ENCODE peak calls at places on chromosomes 11 and 22, in ten cellular contexts. G, H, W, Y, K, C, J, U, D and V are unnamed samples.

GRCh38 chr11:114258696-114259095 is 37.5 kb upstream of the NNMT start:
- DNase-seq in K (no peak), H (no peak), W (no peak), U (no peak), J (no peak), Y (no peak), D (no peak), C (no peak), G (no peak), V (no peak)

GRCh38 chr11:122202951-122203456 is 87.0 kb upstream of the BLID start:
- DNase-seq in U (no peak), D (peak), H (peak), W (no peak), K (peak), G (no peak), C (peak), J (peak), Y (no peak), V (peak)

GRCh38 chr22:32618461-32619140 is 144.0 kb downstream of the FBXO7 start:
- DNase-seq in Y (no peak), H (no peak), K (no peak), W (no peak), D (no peak), G (no peak), C (no peak), U (no peak), J (peak), V (no peak)

GRCh38 chr11:33777906-33778305 is 3.6 kb upstream of the FBXO3 start:
- DNase-seq in W (no peak), Y (no peak), U (no peak), C (no peak), D (no peak), G (peak), J (no peak), H (no peak), K (no peak), V (no peak)

GRCh38 chr11:30322162-30322561 is 742 bp upstream of the ARL14EP start:
- DNase-seq in G (no peak), K (no peak), W (no peak), C (no peak), U (no peak), Y (no peak), H (no peak), J (no peak), D (no peak), V (no peak)

GRCh38 chr11:65381721-65382035 is 768 bp downstream of the SLC25A45 start:
- DNase-seq in J (no peak), U (peak), C (no peak), H (no peak), K (no peak), W (no peak), D (no peak), Y (no peak), G (no peak), V (no peak)

GRCh38 chr11:134741453-134742227 is 329.6 kb upstream of the B3GAT1 start:
- DNase-seq in G (no peak), K (no peak), Y (no peak), W (no peak), D (no peak), J (no peak), C (no peak), H (no peak), U (no peak), V (peak)

GRCh38 chr11:43947815-43948214 is 5.4 kb downstream of the C11orf96 start:
- DNase-seq in G (no peak), U (no peak), J (no peak), W (no peak), Y (no peak), D (peak), K (no peak), H (no peak), C (no peak), V (no peak)

GRCh38 chr11:74123008-74123448 is 47.8 kb downstream of the C2CD3 start:
- DNase-seq in H (no peak), G (no peak), K (no peak), D (no peak), U (no peak), W (no peak), Y (no peak), J (no peak), C (no peak), V (no peak)

GRCh38 chr22:19723165-19723989 is at the start of gene GP1BB:
- DNase-seq in K (peak), H (no peak), W (no peak), G (no peak), U (no peak), J (no peak), Y (no peak), C (no peak), D (no peak), V (no peak)

GRCh38 chr22:39984750-39985149 is 10.0 kb upstream of the FAM83F start:
- DNase-seq in J (no peak), G (no peak), K (no peak), Y (no peak), U (no peak), D (no peak), H (no peak), W (no peak), C (no peak), V (no peak)

GRCh38 chr11:45917286-45917622 is 423 bp downstream of the PEX16 start:
- DNase-seq in K (peak), G (no peak), U (no peak), W (no peak), C (no peak), J (no peak), D (no peak), H (no peak), Y (no peak), V (no peak)

GRCh38 chr11:61972796-61973602 is 5.6 kb upstream of the FTH1 start:
- DNase-seq in Y (no peak), G (no peak), J (no peak), D (peak), C (no peak), H (no peak), K (no peak), W (no peak), U (no peak), V (peak)

GRCh38 chr11:66335531-66336233 is 552 bp downstream of the RIN1 start:
- DNase-seq in Y (no peak), D (peak), K (no peak), G (no peak), J (no peak), W (peak), C (no peak), H (no peak), U (no peak), V (peak)

GRCh38 chr11:19868281-19868821 is 155.7 kb downstream of the NAV2 start:
- DNase-seq in W (no peak), Y (no peak), D (no peak), G (no peak), C (no peak), J (no peak), H (no peak), U (no peak), K (no peak), V (peak)

GRCh38 chr22:39092111-39092867 is 4.8 kb upstream of the APOBEC3H start:
- DNase-seq in H (no peak), K (no peak), W (no peak), U (no peak), D (no peak), C (no peak), Y (no peak), J (no peak), G (no peak), V (no peak)

GRCh38 chr11:47983464-47984397 is 3.4 kb downstream of the PTPRJ start:
- DNase-seq in H (no peak), W (no peak), K (no peak), J (no peak), Y (no peak), D (no peak), U (no peak), C (no peak), G (no peak), V (peak)

GRCh38 chr22:40723396-40723933 is 44.2 kb downstream of the MCHR1 start:
- DNase-seq in H (no peak), U (no peak), W (no peak), K (no peak), J (no peak), Y (no peak), G (no peak), D (no peak), C (no peak), V (no peak)

GRCh38 chr22:44201556-44202129 is 20.9 kb downstream of the PARVG start:
- DNase-seq in C (no peak), G (no peak), U (peak), H (no peak), K (no peak), D (peak), Y (no peak), J (no peak), W (no peak), V (no peak)

GRCh38 chr11:46728659-46729040 is 9.6 kb downstream of the F2 start:
- DNase-seq in H (no peak), Y (no peak), U (no peak), W (no peak), C (no peak), D (peak), K (no peak), J (no peak), G (no peak), V (no peak)

GRCh38 chr11:84289381-84289906 is 1003.3 kb upstream of the CCDC90B start:
- DNase-seq in J (no peak), Y (no peak), W (no peak), H (no peak), D (no peak), C (no peak), U (no peak), G (no peak), K (no peak), V (no peak)

GRCh38 chr11:2535673-2536439 is 91.0 kb downstream of the KCNQ1 start:
- DNase-seq in J (peak), W (peak), H (no peak), D (peak), Y (no peak), G (no peak), U (no peak), C (no peak), K (no peak), V (no peak)